ENCODE peak calls at places on chromosomes 6 and 20, in seven cellular contexts. H is adrenal gland, Q is left lung, X is astrocyte of the spinal cord, G is neural crest cell, A is omental fat pad, U is A673. L is an unnamed sample.

GRCh38 chr20:35711588-35712209 is 12.5 kb downstream of the ROMO1 start:
- DNase-seq in H (no peak), Q (no peak), X (no peak), G (no peak), A (no peak), U (no peak), L (no peak)

GRCh38 chr6:17867880-17868279 is 119.6 kb downstream of the KIF13A start:
- DNase-seq in H (peak; percentile 56), Q (no peak), X (peak; percentile 67), G (no peak), A (no peak), U (no peak), L (no peak)

GRCh38 chr20:22333885-22334545 is 250.4 kb downstream of the FOXA2 start:
- DNase-seq in H (peak; percentile 72), Q (no peak), X (peak; percentile 49), G (peak; percentile 63), A (peak; percentile 28), U (peak; percentile 70), L (peak; percentile 72)

GRCh38 chr6:91477688-91478087 is 890.8 kb upstream of the MAP3K7 start:
- DNase-seq in H (no peak), Q (no peak), X (no peak), G (no peak), A (no peak), U (no peak), L (no peak)

GRCh38 chr20:33541074-33541473 is 51.2 kb downstream of the CBFA2T2 start:
- DNase-seq in H (no peak), Q (no peak), X (no peak), G (no peak), A (no peak), U (no peak), L (no peak)

GRCh38 chr6:148565931-148566663 is 180.7 kb upstream of the UST start:
- DNase-seq in H (peak; percentile 63), Q (no peak), X (peak; percentile 92), G (no peak), A (no peak), U (no peak), L (no peak)

GRCh38 chr6:165746331-165746730 is 83.3 kb upstream of the PDE10A start:
- DNase-seq in H (no peak), Q (no peak), X (no peak), G (peak; percentile 24), A (no peak), U (no peak), L (no peak)

GRCh38 chr20:24993337-24994185 is 1.0 kb upstream of the APMAP start:
- DNase-seq in H (no peak), Q (no peak), X (peak; percentile 65), G (no peak), A (no peak), U (peak; percentile 70), L (no peak)

GRCh38 chr6:133683603-133684002 is 205.3 kb upstream of the TCF21 start:
- DNase-seq in H (no peak), Q (no peak), X (no peak), G (no peak), A (no peak), U (no peak), L (no peak)

GRCh38 chr6:75096986-75097385 is 108.9 kb downstream of the COL12A1 start:
- DNase-seq in H (no peak), Q (no peak), X (no peak), G (no peak), A (no peak), U (no peak), L (no peak)

GRCh38 chr6:137589067-137589848 is 95.1 kb upstream of the OLIG3 start:
- DNase-seq in H (no peak), Q (no peak), X (peak; percentile 31), G (no peak), A (no peak), U (peak; percentile 76), L (no peak)

GRCh38 chr20:37941992-37942391 is 39.1 kb downstream of the VSTM2L start:
- DNase-seq in H (peak; percentile 5), Q (no peak), X (no peak), G (no peak), A (no peak), U (no peak), L (no peak)

GRCh38 chr20:62116558-62117361 is 5.5 kb upstream of the LSM14B start:
- DNase-seq in H (no peak), Q (no peak), X (no peak), G (no peak), A (no peak), U (no peak), L (no peak)

GRCh38 chr6:43809417-43810305 is 39.6 kb downstream of the VEGFA start:
- DNase-seq in H (peak; percentile 70), Q (no peak), X (peak; percentile 63), G (no peak), A (no peak), U (peak; percentile 26), L (no peak)

GRCh38 chr6:130840050-130840449 is 12.8 kb downstream of the SMLR1 start:
- DNase-seq in H (no peak), Q (no peak), X (no peak), G (no peak), A (no peak), U (no peak), L (no peak)

GRCh38 chr6:104625536-104625935 is 234.2 kb downstream of the HACE1 start:
- DNase-seq in H (no peak), Q (no peak), X (peak; percentile 45), G (no peak), A (no peak), U (no peak), L (no peak)

GRCh38 chr6:111441678-111442243 is 41.3 kb downstream of the REV3L start:
- DNase-seq in H (no peak), Q (no peak), X (no peak), G (no peak), A (no peak), U (no peak), L (no peak)

GRCh38 chr6:6843777-6844176 is 255.3 kb downstream of the LY86 start:
- DNase-seq in H (no peak), Q (no peak), X (no peak), G (no peak), A (no peak), U (no peak), L (no peak)

GRCh38 chr20:52372169-52372568 is 180.6 kb upstream of the ZFP64 start:
- DNase-seq in H (no peak), Q (no peak), X (no peak), G (no peak), A (no peak), U (no peak), L (no peak)

GRCh38 chr6:81067057-81067456 is 685.4 kb downstream of the TENT5A start:
- DNase-seq in H (no peak), Q (no peak), X (no peak), G (no peak), A (no peak), U (peak; percentile 96), L (no peak)

GRCh38 chr20:19757973-19758887 is at the start of gene RIN2:
- DNase-seq in H (peak; percentile 94), Q (peak; percentile 91), X (peak; percentile 93), G (peak; percentile 93), A (peak; percentile 51), U (peak; percentile 97), L (peak; percentile 97)

GRCh38 chr6:30075987-30076311 is 380 bp upstream of the RNF39 start:
- DNase-seq in H (no peak), Q (peak; percentile 84), X (no peak), G (no peak), A (no peak), U (no peak), L (no peak)

GRCh38 chr6:20936949-20937348 is 402.7 kb downstream of the CDKAL1 start:
- DNase-seq in H (no peak), Q (no peak), X (no peak), G (no peak), A (no peak), U (no peak), L (no peak)
- TF ChIP-seq CTCF in H (no peak), Q (no peak), X (no peak), G (no peak), A (no peak), U (no peak), L (no peak)

DNA sequence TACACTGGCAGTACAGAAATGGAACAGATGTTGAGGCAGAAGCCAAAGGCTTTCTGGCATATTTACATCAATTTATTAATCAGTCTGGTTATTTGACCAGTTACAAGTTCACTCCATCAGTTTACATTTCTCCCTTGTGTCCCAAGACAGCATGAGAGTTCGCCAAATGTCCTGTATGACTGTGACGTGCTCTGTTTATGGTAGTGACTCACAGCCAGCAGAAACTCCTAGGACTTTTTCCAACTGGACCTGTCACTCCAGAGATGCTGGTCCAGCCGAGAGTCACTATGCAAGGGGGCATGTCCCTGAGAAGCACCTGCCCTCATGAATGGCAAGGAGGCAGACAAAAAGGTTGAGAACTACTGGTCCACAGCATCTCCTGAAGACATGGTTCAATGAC is 160.0 kb downstream of the LRFN2 start:
- DNase-seq in H (no peak), Q (no peak), X (no peak), G (no peak), A (no peak), U (no peak), L (no peak)
- TF ChIP-seq CTCF in H (no peak), Q (no peak), X (no peak), G (no peak), A (no peak), U (no peak), L (no peak)

DNA sequence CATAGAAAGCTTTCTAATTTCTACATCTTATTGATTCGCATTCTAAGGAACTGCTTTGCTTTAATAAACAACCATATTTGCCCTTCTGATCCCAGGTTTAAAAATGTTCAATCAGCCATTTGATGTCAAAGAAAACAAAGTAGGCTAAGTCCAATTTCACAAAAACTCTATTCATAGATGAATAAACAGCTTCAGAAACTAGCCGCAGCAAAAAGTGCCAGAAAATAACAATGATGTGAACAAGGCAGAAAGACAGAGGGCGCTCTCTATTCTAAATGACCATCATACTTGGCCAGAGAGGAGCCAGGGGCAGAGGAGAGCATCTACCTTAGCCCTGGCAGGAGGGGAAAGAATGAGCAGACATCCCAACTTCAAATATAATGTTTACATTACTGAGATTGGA is 9.7 kb downstream of the CNKSR3 start:
- DNase-seq in H (no peak), Q (no peak), X (no peak), G (no peak), A (no peak), U (no peak), L (no peak)
- TF ChIP-seq CTCF in H (no peak), Q (peak; percentile 10), X (peak; percentile 42), G (peak; percentile 48), A (no peak), U (peak; percentile 60), L (peak; percentile 24)

DNA sequence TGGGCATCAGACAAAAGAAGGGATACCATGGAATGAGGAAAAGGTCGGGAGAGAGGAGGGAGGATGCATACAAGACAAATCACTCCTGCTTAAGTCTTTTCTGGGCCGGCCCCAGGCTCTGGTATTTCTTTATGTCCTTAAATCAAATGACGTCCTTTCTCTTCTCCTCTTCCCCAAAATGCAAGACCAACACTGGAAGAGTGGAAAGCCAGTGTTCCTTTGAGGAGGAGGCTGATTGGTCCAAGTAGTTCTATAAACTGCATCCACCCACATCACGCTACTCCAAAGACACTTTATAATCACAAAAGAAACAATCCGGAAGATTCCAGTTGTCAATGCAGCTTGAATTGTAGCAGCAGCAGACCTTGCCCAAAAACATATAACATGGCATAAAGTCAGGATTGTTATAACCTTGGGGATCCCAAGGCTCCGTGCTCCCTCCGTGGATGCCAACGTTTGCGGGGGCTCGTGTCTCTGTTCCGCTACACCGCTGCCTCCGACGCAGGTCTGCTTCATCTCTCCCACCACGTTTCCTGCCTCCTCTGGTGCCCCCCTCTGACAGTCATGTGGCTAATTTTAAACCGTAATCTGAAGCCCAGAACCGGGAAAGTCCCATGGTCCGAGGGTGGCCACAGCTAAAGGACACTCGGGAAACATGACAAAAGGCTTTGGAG is 47.1 kb downstream of the MCUR1 start:
- DNase-seq in H (peak; percentile 58), Q (no peak), X (peak; percentile 19), G (no peak), A (peak; percentile 29), U (peak; percentile 30), L (no peak)
- TF ChIP-seq CTCF in H (no peak), Q (no peak), X (no peak), G (no peak), A (no peak), U (peak; percentile 22), L (no peak)

L was measured in glutamatergic neuron.